ENCODE peak calls at places on chromosomes 12 and 14, in nine cellular contexts. E, T, H, G, I, W, V, Z and X are unnamed samples. For H3K4me1, the result is how much of the 10 kb centered on the place peaks cover.

GRCh38 chr12:82176761-82177490 is 181.3 kb downstream of the CCDC59 start:
- DNase-seq in E (no peak), T (no peak), H (no peak), G (no peak), I (no peak), W (no peak), V (no peak), Z (no peak), X (no peak)

GRCh38 chr12:123035841-123036240 is 55.4 kb downstream of the ARL6IP4 start:
- DNase-seq in E (no peak), T (no peak), H (no peak), G (no peak), I (no peak), W (no peak), V (no peak), Z (no peak), X (no peak)

GRCh38 chr12:47850153-47851084 is 30.7 kb upstream of the HDAC7 start:
- DNase-seq in E (no peak), T (no peak), H (no peak), G (peak), I (no peak), W (no peak), V (no peak), Z (peak), X (no peak)

GRCh38 chr12:112905451-112906089 is 1.2 kb upstream of the OAS1 start:
- DNase-seq in E (peak), T (no peak), H (no peak), G (no peak), I (no peak), W (no peak), V (no peak), Z (no peak), X (no peak)

GRCh38 chr12:131831021-131831571 is 2.9 kb downstream of the MMP17 start:
- DNase-seq in E (no peak), T (no peak), H (no peak), G (peak), I (no peak), W (no peak), V (no peak), Z (no peak), X (peak)

GRCh38 chr12:130621696-130622298 is 94.3 kb downstream of the RIMBP2 start:
- DNase-seq in E (no peak), T (no peak), H (no peak), G (peak), I (no peak), W (no peak), V (no peak), Z (no peak), X (no peak)

GRCh38 chr12:102095677-102096263 is 24.1 kb downstream of the NUP37 start:
- DNase-seq in E (no peak), T (no peak), H (no peak), G (no peak), I (peak), W (no peak), V (no peak), Z (peak), X (no peak)

GRCh38 chr12:112841891-112842290 is 50.3 kb downstream of the RPH3A start:
- DNase-seq in E (no peak), T (no peak), H (no peak), G (no peak), I (no peak), W (no peak), V (no peak), Z (no peak), X (no peak)

GRCh38 chr14:101501341-101501740 is 60.0 kb upstream of the DIO3 start:
- DNase-seq in E (no peak), T (no peak), H (peak), G (peak), I (no peak), W (no peak), V (no peak), Z (no peak), X (peak)

GRCh38 chr12:123131879-123132402 is 18.9 kb downstream of the PITPNM2 start:
- DNase-seq in E (peak), T (no peak), H (peak), G (no peak), I (peak), W (peak), V (peak), Z (no peak), X (no peak)

GRCh38 chr12:19131020-19131431 is 1.5 kb downstream of the PLEKHA5 start:
- DNase-seq in E (peak), T (no peak), H (peak), G (no peak), I (no peak), W (no peak), V (no peak), Z (peak), X (no peak)

GRCh38 chr12:68521848-68522502 is 88.7 kb upstream of the RAP1B start:
- DNase-seq in E (no peak), T (no peak), H (no peak), G (no peak), I (no peak), W (no peak), V (no peak), Z (no peak), X (no peak)

GRCh38 chr14:26598081-26598671 is 343 bp upstream of the NOVA1 start:
- DNase-seq in E (peak), T (no peak), H (peak), G (peak), I (no peak), W (no peak), V (no peak), Z (peak), X (peak)

GRCh38 chr12:54465857-54466499 is 7.4 kb downstream of the GTSF1 start:
- DNase-seq in E (no peak), T (no peak), H (no peak), G (no peak), I (no peak), W (no peak), V (no peak), Z (no peak), X (no peak)

GRCh38 chr12:132522586-132523380 is 32.8 kb downstream of the FBRSL1 start:
- DNase-seq in E (no peak), T (no peak), H (no peak), G (no peak), I (no peak), W (no peak), V (no peak), Z (no peak), X (no peak)

GRCh38 chr12:3882896-3883564 is 9.8 kb upstream of the PARP11 start:
- DNase-seq in E (no peak), T (no peak), H (no peak), G (no peak), I (peak), W (peak), V (no peak), Z (no peak), X (no peak)

GRCh38 chr12:70929029-70929428 is 8.5 kb upstream of the PTPRR start:
- DNase-seq in E (no peak), T (no peak), H (no peak), G (no peak), I (no peak), W (no peak), V (no peak), Z (no peak), X (no peak)

GRCh38 chr12:95393191-95393790 is 80.7 kb upstream of the METAP2 start:
- DNase-seq in E (no peak), T (no peak), H (no peak), G (no peak), I (peak), W (no peak), V (no peak), Z (no peak), X (no peak)

GRCh38 chr12:49553512-49554088 is 14.3 kb downstream of the MCRS1 start:
- DNase-seq in E (no peak), T (peak), H (no peak), G (no peak), I (peak), W (peak), V (no peak), Z (peak), X (no peak)

GRCh38 chr14:69288001-69288771 is 28.2 kb downstream of the GALNT16 start:
- DNase-seq in E (no peak), T (no peak), H (no peak), G (peak), I (no peak), W (no peak), V (no peak), Z (peak), X (no peak)

GRCh38 chr12:67648306-67649164 is at the start of gene DYRK2:
- DNase-seq in E (peak), T (no peak), H (peak), G (peak), I (peak), W (peak), V (peak), Z (peak), X (peak)

GRCh38 chr12:131390408-131391100 is 320.3 kb upstream of the SFSWAP start:
- DNase-seq in E (no peak), T (no peak), H (no peak), G (no peak), I (peak), W (no peak), V (no peak), Z (peak), X (no peak)

GRCh38 chr12:66984962-66985361 is 284.2 kb upstream of the CAND1 start:
- DNase-seq in E (no peak), T (no peak), H (no peak), G (no peak), I (no peak), W (no peak), V (no peak), Z (no peak), X (no peak)

GRCh38 chr14:74634964-74635363 is 22.9 kb upstream of the LTBP2 start:
- DNase-seq in E (no peak), T (no peak), H (no peak), G (no peak), I (no peak), W (no peak), V (no peak), Z (peak), X (no peak)

GRCh38 chr14:76948213-76948947 is 80.1 kb downstream of the IRF2BPL start:
- DNase-seq in E (peak), T (no peak), H (peak), G (no peak), I (no peak), W (no peak), V (no peak), Z (no peak), X (peak)

GRCh38 chr14:77760381-77761204 is at the start of gene SNW1:
- DNase-seq in E (peak), T (no peak), H (peak), G (peak), I (peak), W (peak), V (peak), Z (peak), X (peak)

GRCh38 chr12:116693259-116694227 is 44.3 kb downstream of the SPRING1 start:
- DNase-seq in E (peak), T (no peak), H (peak), G (no peak), I (no peak), W (no peak), V (no peak), Z (peak), X (no peak)

GRCh38 chr14:105059035-105059916 is 6.0 kb downstream of the GPR132 start:
- DNase-seq in E (no peak), T (no peak), H (peak), G (no peak), I (no peak), W (peak), V (peak), Z (peak), X (no peak)
- H3K4me1 ChIP-seq in E (under half), T (under half), H (half or more), G (under half), I (under half), W (half or more), V (half or more), Z (under half), X (under half)

DNA sequence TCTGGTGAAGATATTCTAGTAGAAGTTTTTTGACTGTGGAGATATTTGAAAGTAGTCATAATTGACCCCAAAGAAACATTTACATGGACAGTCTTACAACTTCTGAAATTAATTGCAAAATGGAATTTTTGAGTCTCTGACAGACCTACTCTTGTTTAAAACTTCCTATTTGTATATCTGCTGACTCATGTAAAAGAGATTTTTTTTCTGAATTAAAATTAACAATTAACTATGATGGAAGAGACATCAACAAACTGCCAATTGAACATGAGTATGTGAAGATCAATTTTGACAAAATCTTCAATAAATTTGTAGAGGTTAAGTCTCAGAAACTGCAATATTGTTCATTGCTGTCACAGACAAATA is 108.5 kb upstream of the MAX start:
- DNase-seq in E (no peak), T (no peak), H (no peak), G (no peak), I (no peak), W (no peak), V (no peak), Z (no peak), X (no peak)
- H3K4me3 ChIP-seq in E (no peak), T (no peak), H (no peak), G (no peak), I (peak), W (no peak), V (no peak), Z (no peak), X (no peak)

DNA sequence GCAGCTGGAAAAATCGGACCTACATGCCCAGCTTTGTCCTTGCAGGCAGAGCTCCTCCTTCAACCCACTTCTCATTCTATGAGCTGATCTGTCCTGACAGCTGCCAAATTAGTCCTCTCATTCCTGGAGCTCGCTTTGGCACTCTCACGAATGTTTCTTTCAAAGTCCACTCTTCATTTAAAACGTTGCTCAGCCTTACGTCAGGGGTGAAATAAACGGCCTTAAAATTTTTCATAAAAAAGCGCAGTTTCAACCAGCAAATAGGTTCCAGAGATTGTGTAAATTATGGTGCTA is 120.9 kb upstream of the HIF1A start:
- DNase-seq in E (no peak), T (no peak), H (no peak), G (no peak), I (no peak), W (no peak), V (no peak), Z (peak), X (no peak)
- H3K4me1 ChIP-seq in E (under half), T (under half), H (under half), G (under half), I (under half), W (under half), V (under half), Z (under half), X (under half)

DNA sequence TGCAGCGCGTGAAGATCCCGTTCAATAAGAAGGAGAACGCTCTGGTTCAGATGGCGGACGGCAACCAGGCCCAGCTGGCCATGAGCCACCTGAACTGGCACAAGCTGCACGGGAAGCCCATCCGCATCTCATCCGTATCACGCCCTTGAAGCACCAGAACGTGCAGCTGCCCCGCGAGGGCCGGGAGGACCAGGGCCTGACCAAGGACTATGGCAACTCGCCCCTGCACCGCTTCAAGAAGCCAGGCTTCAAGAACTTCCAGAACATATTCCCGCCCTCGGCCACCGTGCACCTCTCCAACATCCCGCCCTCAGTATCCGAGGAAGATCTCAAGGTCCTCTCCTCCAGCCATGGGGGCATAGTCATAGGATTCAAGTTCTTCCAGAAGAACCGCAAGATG is 131.9 kb upstream of the FUT8 start:
- DNase-seq in E (no peak), T (no peak), H (no peak), G (no peak), I (no peak), W (no peak), V (no peak), Z (no peak), X (no peak)
- H3K4me3 ChIP-seq in E (no peak), T (no peak), H (no peak), G (no peak), I (no peak), W (no peak), V (no peak), Z (no peak), X (no peak)

DNA sequence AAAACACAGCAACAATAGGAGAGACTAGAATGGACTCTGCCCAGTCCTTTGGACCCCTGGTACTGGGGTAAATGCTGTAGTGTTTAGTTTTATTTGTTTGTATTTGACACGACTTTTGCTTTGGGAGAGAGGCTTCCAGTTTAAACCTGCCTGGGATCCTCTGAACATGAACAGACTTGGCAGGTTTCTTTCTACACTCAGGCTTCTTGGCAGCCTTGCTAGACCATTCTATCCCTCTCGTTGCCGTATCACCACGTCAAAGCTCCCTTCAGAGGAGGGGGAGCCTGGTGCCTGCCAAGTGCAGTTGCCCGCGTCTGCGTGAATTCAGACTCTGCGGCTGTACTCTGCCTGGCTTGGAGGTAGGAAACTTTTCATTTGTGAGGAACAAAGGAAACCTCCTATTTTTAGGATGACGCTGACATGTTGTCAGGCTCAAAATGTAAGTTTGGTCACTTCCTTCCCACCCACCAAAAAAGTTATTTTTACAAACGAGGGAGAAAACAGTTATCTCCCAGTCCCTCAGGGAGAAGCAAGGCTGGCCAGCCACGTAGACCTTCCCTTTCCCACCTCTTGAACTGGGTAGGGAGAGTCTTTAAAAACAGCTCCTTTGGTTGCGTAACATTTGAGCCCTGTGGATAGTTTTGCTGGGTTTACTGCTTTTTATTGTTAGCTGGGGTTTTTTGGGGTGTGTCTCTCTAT is 26.0 kb downstream of the CD9 start:
- DNase-seq in E (peak), T (no peak), H (peak), G (peak), I (no peak), W (no peak), V (no peak), Z (no peak), X (peak)
- H3K4me1 ChIP-seq in E (half or more), T (under half), H (half or more), G (half or more), I (under half), W (under half), V (under half), Z (under half), X (under half)

DNA sequence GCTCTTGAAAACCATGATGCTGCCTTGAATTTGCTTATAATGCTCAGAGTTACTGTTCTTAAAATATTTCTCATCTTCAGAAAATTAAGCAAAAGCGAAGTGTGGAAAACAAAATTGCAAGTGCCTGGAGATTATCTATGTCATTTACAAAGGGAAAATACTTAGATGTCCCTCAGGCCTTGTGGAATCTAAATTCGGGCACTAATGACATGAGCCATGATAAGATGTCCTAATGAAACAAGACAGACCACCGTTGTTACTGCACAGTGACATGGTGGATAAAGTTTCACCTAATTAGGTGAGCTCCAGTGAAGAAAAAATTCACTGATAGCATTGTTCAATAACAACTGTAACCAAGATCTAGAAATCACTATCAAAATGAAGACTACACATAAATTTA is 30.4 kb downstream of the PPP1R13B start:
- DNase-seq in E (no peak), T (no peak), H (no peak), G (no peak), I (no peak), W (no peak), V (no peak), Z (no peak), X (no peak)
- H3K4me3 ChIP-seq in E (no peak), T (no peak), H (no peak), G (no peak), I (no peak), W (no peak), V (no peak), Z (no peak), X (no peak)

GRCh38 chr12:11758087-11758837 is 108.8 kb downstream of the ETV6 start:
- DNase-seq in E (no peak), T (no peak), H (no peak), G (no peak), I (no peak), W (no peak), V (no peak), Z (no peak), X (no peak)
- H3K4me1 ChIP-seq in E (under half), T (under half), H (under half), G (half or more), I (half or more), W (under half), V (under half), Z (under half), X (under half)

GRCh38 chr14:24369463-24369862 is 1.5 kb downstream of the NFATC4 start:
- DNase-seq in E (peak), T (no peak), H (no peak), G (peak), I (no peak), W (no peak), V (no peak), Z (no peak), X (no peak)
- H3K4me3 ChIP-seq in E (no peak), T (no peak), H (no peak), G (peak), I (no peak), W (no peak), V (no peak), Z (peak), X (no peak)